ENCODE peak calls at places on chromosomes 12 and 14, in four cellular contexts. I is Peyer's patch; X is effector memory CD4-positive, alpha-beta T cell; M is psoas muscle. Z is an unnamed sample.

GRCh38 chr14:75514673-75515630 is 7.3 kb upstream of the BATF start:
- DNase-seq in I (no peak), X (peak; percentile 45), M (peak; percentile 29), Z (no peak)

GRCh38 chr14:73746540-73747385 is 32.6 kb upstream of the PNMA1 start:
- DNase-seq in I (peak; percentile 62), X (no peak), M (no peak), Z (no peak)

GRCh38 chr12:52395761-52396434 is 10.2 kb downstream of the KRT82 start:
- DNase-seq in I (peak; percentile 55), X (no peak), M (peak; percentile 55), Z (no peak)

GRCh38 chr12:47734725-47735480 is 9.6 kb upstream of the ENDOU start:
- DNase-seq in I (no peak), X (no peak), M (no peak), Z (no peak)

GRCh38 chr12:28350502-28350901 is 160.2 kb downstream of the CCDC91 start:
- DNase-seq in I (no peak), X (no peak), M (no peak), Z (no peak)

GRCh38 chr12:72346331-72346944 is 74.3 kb downstream of the TRHDE start:
- DNase-seq in I (no peak), X (no peak), M (peak; percentile 12), Z (no peak)

GRCh38 chr12:120684523-120684932 is 2.4 kb upstream of the MLEC start:
- DNase-seq in I (no peak), X (no peak), M (no peak), Z (no peak)

GRCh38 chr14:52042371-52043037 is 26.4 kb downstream of the NID2 start:
- DNase-seq in I (no peak), X (no peak), M (no peak), Z (no peak)

GRCh38 chr14:57390037-57390805 is at the start of gene NAA30:
- DNase-seq in I (peak; percentile 95), X (peak; percentile 92), M (peak; percentile 93), Z (peak; percentile 84)

GRCh38 chr14:36151335-36151734 is 25.2 kb downstream of the PTCSC3 start:
- DNase-seq in I (no peak), X (no peak), M (no peak), Z (no peak)
- H3K4me1 ChIP-seq in I (no peaks in the 10 kb centered on the region), X (no peaks in the 10 kb centered on the region), M (no peaks in the 10 kb centered on the region), Z (no peaks in the 10 kb centered on the region)

DNA sequence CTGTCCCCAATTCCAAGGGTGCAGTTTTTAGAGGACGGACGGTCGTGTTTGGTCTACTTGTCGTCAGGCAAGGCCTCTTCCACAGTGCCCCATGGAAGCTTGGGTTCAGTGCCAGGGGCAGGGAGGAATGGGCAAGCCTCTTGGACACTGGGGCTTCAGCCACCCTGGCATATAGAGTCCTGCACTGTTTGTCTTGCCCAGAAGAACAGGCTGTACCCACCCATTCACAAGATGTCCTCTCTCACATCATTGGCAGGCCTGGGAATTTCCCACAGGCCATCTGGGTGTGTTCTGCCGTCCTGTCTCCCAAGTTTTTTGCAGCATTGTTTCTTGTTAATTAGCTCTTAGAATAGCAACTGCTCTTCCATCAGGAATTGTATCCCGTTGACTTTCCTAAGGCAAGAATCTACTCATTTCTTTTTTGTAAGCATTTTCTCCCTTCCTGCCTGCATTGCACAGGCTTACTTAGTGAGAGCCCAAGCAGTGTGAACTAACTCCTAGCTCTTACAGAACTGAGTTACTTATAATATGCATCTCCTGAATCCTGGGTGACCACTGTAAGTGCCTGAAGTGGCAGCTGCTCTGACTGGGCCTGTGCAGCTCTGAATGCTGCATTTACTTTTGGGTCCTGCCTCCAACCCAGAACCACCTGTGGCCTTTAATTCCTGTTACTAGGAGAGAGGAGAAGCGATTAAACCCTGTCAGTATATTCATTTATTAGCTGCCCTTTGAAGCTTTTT is 149.4 kb upstream of the HIF1A start:
- DNase-seq in I (no peak), X (no peak), M (no peak), Z (no peak)
- H3K4me1 ChIP-seq in I (no peaks in the 10 kb centered on the region), X (no peaks in the 10 kb centered on the region), M (peaks cover 30% of the 10 kb centered on the region), Z (peaks cover 61% of the 10 kb centered on the region)

GRCh38 chr12:57549909-57550627 is at the start of gene KIF5A:
- DNase-seq in I (no peak), X (peak; percentile 10), M (no peak), Z (no peak)
- H3K4me1 ChIP-seq in I (no peaks in the 10 kb centered on the region), X (peaks cover 22% of the 10 kb centered on the region), M (peaks cover 16% of the 10 kb centered on the region), Z (peaks cover 29% of the 10 kb centered on the region)

DNA sequence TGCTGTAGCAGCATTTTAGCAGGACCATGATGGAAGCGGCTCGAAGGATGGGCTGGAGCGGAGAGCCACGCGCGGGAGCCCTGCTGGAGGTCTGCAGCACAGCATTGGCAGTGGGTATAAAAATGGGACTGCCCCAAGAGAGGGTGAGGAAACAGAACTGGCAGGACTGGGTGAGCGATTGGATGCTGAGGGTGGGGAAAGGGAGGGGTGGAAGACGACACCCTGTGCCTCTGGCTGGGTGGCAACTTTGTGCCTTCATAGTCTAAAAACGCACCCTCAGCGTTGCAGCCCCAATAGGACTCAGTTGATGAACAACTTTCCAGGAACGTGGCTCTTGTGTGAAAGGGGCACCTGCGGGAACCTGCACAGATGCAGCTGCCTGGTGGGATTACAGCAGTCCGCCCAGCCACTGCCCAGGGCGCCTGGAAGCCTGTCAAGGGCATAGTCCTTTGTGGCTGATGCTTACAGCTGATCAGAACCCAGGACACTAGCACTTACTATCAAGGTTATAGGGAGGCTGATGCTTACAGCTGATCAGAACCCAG is 73.0 kb downstream of the NINJ2 start:
- DNase-seq in I (peak; percentile 24), X (no peak), M (no peak), Z (no peak)
- H3K4me1 ChIP-seq in I (no peaks in the 10 kb centered on the region), X (no peaks in the 10 kb centered on the region), M (peaks cover 13% of the 10 kb centered on the region), Z (no peaks in the 10 kb centered on the region)

GRCh38 chr12:94684416-94684815 is 34.1 kb upstream of the TMCC3 start:
- DNase-seq in I (no peak), X (no peak), M (no peak), Z (no peak)
- H3K4me1 ChIP-seq in I (no peaks in the 10 kb centered on the region), X (no peaks in the 10 kb centered on the region), M (peaks cover 4% of the 10 kb centered on the region), Z (peaks cover 4% of the 10 kb centered on the region)

GRCh38 chr12:6375269-6376078 is at the start of gene SCNN1A:
- DNase-seq in I (peak; percentile 82), X (no peak), M (no peak), Z (no peak)
- H3K4me1 ChIP-seq in I (no peaks in the 10 kb centered on the region), X (peaks cover 19% of the 10 kb centered on the region), M (peaks cover 24% of the 10 kb centered on the region), Z (peaks cover 28% of the 10 kb centered on the region)

GRCh38 chr14:33062881-33063280 is 124.2 kb downstream of the NPAS3 start:
- DNase-seq in I (no peak), X (no peak), M (no peak), Z (no peak)

GRCh38 chr14:33063521-33063920 is 124.8 kb downstream of the NPAS3 start:
- DNase-seq in I (no peak), X (no peak), M (no peak), Z (no peak)

GRCh38 chr14:33065634-33066033 is 127.0 kb downstream of the NPAS3 start:
- DNase-seq in I (no peak), X (no peak), M (no peak), Z (no peak)

GRCh38 chr14:33061667-33062325 is 123.1 kb downstream of the NPAS3 start:
- DNase-seq in I (no peak), X (no peak), M (no peak), Z (no peak)

GRCh38 chr14:33062476-33062875 is 123.8 kb downstream of the NPAS3 start:
- DNase-seq in I (no peak), X (no peak), M (no peak), Z (no peak)
- H3K4me1 ChIP-seq in I (no peaks in the 10 kb centered on the region), X (no peaks in the 10 kb centered on the region), M (no peaks in the 10 kb centered on the region), Z (no peaks in the 10 kb centered on the region)

GRCh38 chr14:102539544-102540309 is 30.2 kb upstream of the ANKRD9 start:
- DNase-seq in I (no peak), X (no peak), M (no peak), Z (no peak)
- H3K4me1 ChIP-seq in I (peaks cover 5% of the 10 kb centered on the region), X (peaks cover under 1% of the 10 kb centered on the region), M (no peaks in the 10 kb centered on the region), Z (no peaks in the 10 kb centered on the region)

Z was measured in thoracic aorta.